ENCODE peak calls at places on chromosomes 4 and X, in nine cellular contexts. One of them, this sample, is unnamed.

GRCh38 chrX:63350551-63350950 is 581 bp downstream of the SPIN4 start:
- DNase-seq in lower lobe of right lung: peak
- DNase-seq in endodermal cell: peak
- DNase-seq in fibroblast of lung: peak
- DNase-seq in BJ: no peak
- DNase-seq in right lobe of liver: no peak
- DNase-seq in heart left ventricle: no peak
- DNase-seq in fibroblast of pulmonary artery: no peak
- DNase-seq in lower leg skin: peak
- DNase-seq in this sample: peak

GRCh38 chrX:56764975-56765791 is 36.1 kb downstream of the NBDY start:
- DNase-seq in lower lobe of right lung: no peak
- DNase-seq in endodermal cell: no peak
- DNase-seq in fibroblast of lung: no peak
- DNase-seq in BJ: no peak
- DNase-seq in right lobe of liver: peak
- DNase-seq in heart left ventricle: no peak
- DNase-seq in fibroblast of pulmonary artery: no peak
- DNase-seq in lower leg skin: peak
- DNase-seq in this sample: no peak

GRCh38 chrX:87397103-87397886 is 120.3 kb upstream of the KLHL4 start:
- DNase-seq in lower lobe of right lung: no peak
- DNase-seq in endodermal cell: no peak
- DNase-seq in fibroblast of lung: peak
- DNase-seq in BJ: no peak
- DNase-seq in right lobe of liver: no peak
- DNase-seq in heart left ventricle: no peak
- DNase-seq in fibroblast of pulmonary artery: peak
- DNase-seq in lower leg skin: no peak
- DNase-seq in this sample: no peak

GRCh38 chr4:2462992-2463762 is 5.7 kb upstream of the RNF4 start:
- DNase-seq in lower lobe of right lung: no peak
- DNase-seq in endodermal cell: peak
- DNase-seq in fibroblast of lung: no peak
- DNase-seq in BJ: no peak
- DNase-seq in right lobe of liver: no peak
- DNase-seq in heart left ventricle: no peak
- DNase-seq in fibroblast of pulmonary artery: no peak
- DNase-seq in lower leg skin: no peak
- DNase-seq in this sample: no peak

GRCh38 chr4:82780398-82781231 is 18.0 kb downstream of the SCD5 start:
- DNase-seq in lower lobe of right lung: peak
- DNase-seq in endodermal cell: peak
- DNase-seq in fibroblast of lung: peak
- DNase-seq in BJ: no peak
- DNase-seq in right lobe of liver: peak
- DNase-seq in heart left ventricle: peak
- DNase-seq in fibroblast of pulmonary artery: peak
- DNase-seq in lower leg skin: peak
- DNase-seq in this sample: no peak

GRCh38 chrX:39242187-39242586 is 440.9 kb downstream of the MID1IP1 start:
- DNase-seq in lower lobe of right lung: no peak
- DNase-seq in endodermal cell: peak
- DNase-seq in fibroblast of lung: peak
- DNase-seq in BJ: no peak
- DNase-seq in right lobe of liver: no peak
- DNase-seq in heart left ventricle: no peak
- DNase-seq in fibroblast of pulmonary artery: peak
- DNase-seq in lower leg skin: no peak
- DNase-seq in this sample: no peak

GRCh38 chr4:2089222-2089621 is 30.1 kb downstream of the NAT8L start:
- DNase-seq in lower lobe of right lung: no peak
- DNase-seq in endodermal cell: no peak
- DNase-seq in fibroblast of lung: no peak
- DNase-seq in BJ: no peak
- DNase-seq in right lobe of liver: no peak
- DNase-seq in heart left ventricle: no peak
- DNase-seq in fibroblast of pulmonary artery: no peak
- DNase-seq in lower leg skin: no peak
- DNase-seq in this sample: no peak

GRCh38 chrX:111244238-111244750 is 26.0 kb downstream of the CAPN6 start:
- DNase-seq in lower lobe of right lung: no peak
- DNase-seq in endodermal cell: no peak
- DNase-seq in fibroblast of lung: peak
- DNase-seq in BJ: no peak
- DNase-seq in right lobe of liver: no peak
- DNase-seq in heart left ventricle: no peak
- DNase-seq in fibroblast of pulmonary artery: peak
- DNase-seq in lower leg skin: no peak
- DNase-seq in this sample: no peak

GRCh38 chrX:1483843-1484637 is 31.3 kb upstream of the ASMTL start:
- DNase-seq in lower lobe of right lung: no peak
- DNase-seq in endodermal cell: no peak
- DNase-seq in fibroblast of lung: no peak
- DNase-seq in BJ: no peak
- DNase-seq in right lobe of liver: no peak
- DNase-seq in heart left ventricle: no peak
- DNase-seq in fibroblast of pulmonary artery: no peak
- DNase-seq in lower leg skin: peak
- DNase-seq in this sample: no peak

GRCh38 chr4:61511716-61512488 is 311.8 kb downstream of the ADGRL3 start:
- DNase-seq in lower lobe of right lung: no peak
- DNase-seq in endodermal cell: no peak
- DNase-seq in fibroblast of lung: peak
- DNase-seq in BJ: no peak
- DNase-seq in right lobe of liver: no peak
- DNase-seq in heart left ventricle: no peak
- DNase-seq in fibroblast of pulmonary artery: peak
- DNase-seq in lower leg skin: no peak
- DNase-seq in this sample: no peak

GRCh38 chr4:181870326-181870725 is 372.9 kb upstream of the TENM3 start:
- DNase-seq in lower lobe of right lung: no peak
- DNase-seq in endodermal cell: no peak
- DNase-seq in fibroblast of lung: peak
- DNase-seq in BJ: no peak
- DNase-seq in right lobe of liver: no peak
- DNase-seq in heart left ventricle: no peak
- DNase-seq in fibroblast of pulmonary artery: peak
- DNase-seq in lower leg skin: no peak
- DNase-seq in this sample: no peak

GRCh38 chr4:158817562-158818370 is 48.9 kb downstream of the FNIP2 start:
- DNase-seq in lower lobe of right lung: no peak
- DNase-seq in endodermal cell: no peak
- DNase-seq in fibroblast of lung: no peak
- DNase-seq in BJ: no peak
- DNase-seq in right lobe of liver: no peak
- DNase-seq in heart left ventricle: no peak
- DNase-seq in fibroblast of pulmonary artery: no peak
- DNase-seq in lower leg skin: no peak
- DNase-seq in this sample: no peak

GRCh38 chr4:99457676-99458075 is 22.5 kb upstream of the ADH7 start:
- DNase-seq in lower lobe of right lung: no peak
- DNase-seq in endodermal cell: no peak
- DNase-seq in fibroblast of lung: no peak
- DNase-seq in BJ: no peak
- DNase-seq in right lobe of liver: no peak
- DNase-seq in heart left ventricle: no peak
- DNase-seq in fibroblast of pulmonary artery: no peak
- DNase-seq in lower leg skin: no peak
- DNase-seq in this sample: no peak

GRCh38 chr4:9762823-9763475 is 18.5 kb upstream of the DRD5 start:
- DNase-seq in lower lobe of right lung: no peak
- DNase-seq in endodermal cell: peak
- DNase-seq in fibroblast of lung: peak
- DNase-seq in BJ: no peak
- DNase-seq in right lobe of liver: no peak
- DNase-seq in heart left ventricle: no peak
- DNase-seq in fibroblast of pulmonary artery: peak
- DNase-seq in lower leg skin: no peak
- DNase-seq in this sample: peak

DNA sequence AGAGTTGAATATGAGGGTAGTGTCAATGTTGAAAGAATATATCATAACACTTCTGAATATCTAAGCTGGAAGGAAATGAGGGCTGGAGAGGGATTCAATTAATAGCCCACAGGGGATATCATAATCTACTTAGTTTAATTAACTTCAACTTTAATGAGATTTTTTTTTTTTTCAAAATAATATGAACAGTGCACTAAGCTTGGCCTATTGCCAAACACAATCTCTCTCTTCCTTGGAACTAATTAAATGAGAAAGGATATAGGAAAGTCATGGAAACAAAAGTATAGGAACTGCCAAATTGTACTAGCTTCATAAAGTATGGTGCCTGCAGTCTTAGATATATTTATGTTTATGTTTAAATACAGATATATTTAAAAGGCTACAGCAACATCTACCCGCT is 94.6 kb upstream of the SMIM10 start:
- DNase-seq in lower lobe of right lung: no peak
- DNase-seq in endodermal cell: no peak
- DNase-seq in fibroblast of lung: no peak
- DNase-seq in BJ: no peak
- DNase-seq in right lobe of liver: no peak
- DNase-seq in heart left ventricle: no peak
- DNase-seq in fibroblast of pulmonary artery: no peak
- DNase-seq in lower leg skin: no peak
- DNase-seq in this sample: no peak
- TF ChIP-seq CTCF in lower lobe of right lung: no peak
- TF ChIP-seq CTCF in endodermal cell: no peak
- TF ChIP-seq CTCF in fibroblast of lung: no peak
- TF ChIP-seq CTCF in BJ: no peak
- TF ChIP-seq CTCF in right lobe of liver: no peak
- TF ChIP-seq CTCF in heart left ventricle: no peak
- TF ChIP-seq CTCF in fibroblast of pulmonary artery: no peak
- TF ChIP-seq CTCF in lower leg skin: no peak
- TF ChIP-seq CTCF in this sample: no peak

GRCh38 chr4:4385729-4386295 is 1.1 kb upstream of the NSG1 start:
- DNase-seq in lower lobe of right lung: no peak
- DNase-seq in endodermal cell: peak
- DNase-seq in fibroblast of lung: no peak
- DNase-seq in BJ: no peak
- DNase-seq in right lobe of liver: peak
- DNase-seq in heart left ventricle: no peak
- DNase-seq in fibroblast of pulmonary artery: no peak
- DNase-seq in lower leg skin: no peak
- DNase-seq in this sample: no peak

GRCh38 chr4:4387531-4388311 is 819 bp downstream of the NSG1 start:
- DNase-seq in lower lobe of right lung: no peak
- DNase-seq in endodermal cell: peak
- DNase-seq in fibroblast of lung: no peak
- DNase-seq in BJ: no peak
- DNase-seq in right lobe of liver: peak
- DNase-seq in heart left ventricle: no peak
- DNase-seq in fibroblast of pulmonary artery: no peak
- DNase-seq in lower leg skin: no peak
- DNase-seq in this sample: peak

GRCh38 chr4:4386736-4387392 is at the start of gene NSG1:
- DNase-seq in lower lobe of right lung: no peak
- DNase-seq in endodermal cell: peak
- DNase-seq in fibroblast of lung: no peak
- DNase-seq in BJ: no peak
- DNase-seq in right lobe of liver: peak
- DNase-seq in heart left ventricle: no peak
- DNase-seq in fibroblast of pulmonary artery: peak
- DNase-seq in lower leg skin: no peak
- DNase-seq in this sample: peak

GRCh38 chr4:4384837-4385236 is 2.1 kb upstream of the NSG1 start:
- DNase-seq in lower lobe of right lung: no peak
- DNase-seq in endodermal cell: peak
- DNase-seq in fibroblast of lung: no peak
- DNase-seq in BJ: no peak
- DNase-seq in right lobe of liver: peak
- DNase-seq in heart left ventricle: no peak
- DNase-seq in fibroblast of pulmonary artery: peak
- DNase-seq in lower leg skin: no peak
- DNase-seq in this sample: peak

DNA sequence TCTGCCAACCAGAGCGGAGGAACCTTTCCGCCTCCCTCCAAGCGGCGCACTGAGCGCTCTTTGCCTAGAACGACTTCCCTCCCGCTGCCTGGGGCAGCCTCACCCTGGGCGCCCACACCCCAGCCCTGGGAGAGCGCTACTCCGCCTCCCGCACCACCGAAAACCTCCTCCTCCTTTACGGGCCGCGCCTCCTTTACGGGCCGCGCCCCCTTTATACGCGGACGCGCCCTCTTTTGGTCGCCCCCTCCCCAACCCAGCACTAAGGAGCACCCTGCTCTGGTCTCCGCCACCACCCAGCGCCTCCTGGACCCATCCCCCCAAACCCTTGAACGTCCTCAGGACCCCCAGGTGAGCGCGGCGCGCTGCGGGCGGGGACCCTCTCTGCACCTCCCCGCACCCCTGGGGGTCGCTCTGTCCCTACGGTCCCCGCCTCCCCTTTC is 586 bp upstream of the NSG1 start:
- DNase-seq in lower lobe of right lung: no peak
- DNase-seq in endodermal cell: peak
- DNase-seq in fibroblast of lung: no peak
- DNase-seq in BJ: no peak
- DNase-seq in right lobe of liver: no peak
- DNase-seq in heart left ventricle: no peak
- DNase-seq in fibroblast of pulmonary artery: peak
- DNase-seq in lower leg skin: no peak
- DNase-seq in this sample: peak
- TF ChIP-seq CTCF in lower lobe of right lung: no peak
- TF ChIP-seq CTCF in endodermal cell: no peak
- TF ChIP-seq CTCF in fibroblast of lung: no peak
- TF ChIP-seq CTCF in BJ: no peak
- TF ChIP-seq CTCF in right lobe of liver: no peak
- TF ChIP-seq CTCF in heart left ventricle: no peak
- TF ChIP-seq CTCF in fibroblast of pulmonary artery: no peak
- TF ChIP-seq CTCF in lower leg skin: no peak
- TF ChIP-seq CTCF in this sample: no peak

DNA sequence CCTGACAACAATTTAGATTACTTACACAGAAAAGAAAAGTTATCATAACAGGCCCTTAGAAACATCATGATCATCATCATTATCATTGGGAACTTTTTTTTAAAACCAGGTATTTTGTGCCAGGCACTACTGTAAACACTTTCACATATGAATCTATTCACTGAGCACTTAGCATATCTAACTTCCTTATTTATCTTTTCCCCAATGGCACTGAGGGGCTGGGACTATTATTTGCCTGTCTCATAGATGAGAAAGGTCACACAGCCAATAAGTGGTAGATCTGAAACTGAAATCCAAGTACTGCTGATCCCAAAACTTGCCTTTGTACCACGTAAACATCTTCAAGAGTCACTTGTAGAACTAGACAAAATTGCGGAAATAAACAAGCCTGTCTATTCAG is 184.2 kb upstream of the RBPJ start:
- DNase-seq in lower lobe of right lung: no peak
- DNase-seq in endodermal cell: no peak
- DNase-seq in fibroblast of lung: no peak
- DNase-seq in BJ: no peak
- DNase-seq in right lobe of liver: no peak
- DNase-seq in heart left ventricle: no peak
- DNase-seq in fibroblast of pulmonary artery: no peak
- DNase-seq in lower leg skin: no peak
- DNase-seq in this sample: no peak
- TF ChIP-seq CTCF in lower lobe of right lung: no peak
- TF ChIP-seq CTCF in endodermal cell: no peak
- TF ChIP-seq CTCF in fibroblast of lung: no peak
- TF ChIP-seq CTCF in BJ: no peak
- TF ChIP-seq CTCF in right lobe of liver: no peak
- TF ChIP-seq CTCF in heart left ventricle: no peak
- TF ChIP-seq CTCF in fibroblast of pulmonary artery: no peak
- TF ChIP-seq CTCF in lower leg skin: no peak
- TF ChIP-seq CTCF in this sample: no peak

GRCh38 chrX:122739770-122740169 is 444.3 kb upstream of the GRIA3 start:
- DNase-seq in lower lobe of right lung: no peak
- DNase-seq in endodermal cell: peak
- DNase-seq in fibroblast of lung: no peak
- DNase-seq in BJ: no peak
- DNase-seq in right lobe of liver: no peak
- DNase-seq in heart left ventricle: no peak
- DNase-seq in fibroblast of pulmonary artery: peak
- DNase-seq in lower leg skin: no peak
- DNase-seq in this sample: no peak
- TF ChIP-seq CTCF in lower lobe of right lung: no peak
- TF ChIP-seq CTCF in endodermal cell: peak
- TF ChIP-seq CTCF in fibroblast of lung: no peak
- TF ChIP-seq CTCF in BJ: peak
- TF ChIP-seq CTCF in right lobe of liver: peak
- TF ChIP-seq CTCF in heart left ventricle: no peak
- TF ChIP-seq CTCF in fibroblast of pulmonary artery: no peak
- TF ChIP-seq CTCF in lower leg skin: no peak
- TF ChIP-seq CTCF in this sample: no peak

This sample was measured in glutamatergic neuron.